ENCODE peak calls at places on chromosomes 3 and 15, in six cellular contexts. A, Q, K, N, F and U are unnamed samples.

GRCh38 chr3:39141211-39141995 is 12.0 kb downstream of the CSRNP1 start:
- DNase-seq in A (no peak), Q (no peak), K (peak; percentile 45), N (peak; percentile 31), F (no peak), U (no peak)

GRCh38 chr3:175338775-175339535 is 479.8 kb downstream of the NAALADL2 start:
- DNase-seq in A (no peak), Q (no peak), K (peak; percentile 91), N (no peak), F (peak; percentile 9), U (no peak)

GRCh38 chr3:188700497-188700896 is 471.3 kb upstream of the TPRG1 start:
- DNase-seq in A (no peak), Q (no peak), K (no peak), N (no peak), F (no peak), U (no peak)

GRCh38 chr15:41809121-41809520 is 18.8 kb upstream of the JMJD7 start:
- DNase-seq in A (no peak), Q (no peak), K (no peak), N (no peak), F (no peak), U (no peak)

GRCh38 chr3:58356054-58356453 is 23.4 kb downstream of the PXK start:
- DNase-seq in A (no peak), Q (no peak), K (no peak), N (no peak), F (no peak), U (peak; percentile 51)

GRCh38 chr3:113690482-113690881 is 6.0 kb downstream of the USF3 start:
- DNase-seq in A (no peak), Q (no peak), K (no peak), N (no peak), F (no peak), U (no peak)

GRCh38 chr15:40250304-40250656 is 11.4 kb downstream of the PAK6 start:
- DNase-seq in A (no peak), Q (no peak), K (no peak), N (no peak), F (no peak), U (no peak)

GRCh38 chr3:147099076-147099475 is 307.3 kb downstream of the ZIC4 start:
- DNase-seq in A (no peak), Q (no peak), K (peak; percentile 37), N (no peak), F (no peak), U (no peak)

GRCh38 chr3:187880438-187880837 is 135.2 kb upstream of the BCL6 start:
- DNase-seq in A (no peak), Q (no peak), K (peak; percentile 35), N (no peak), F (no peak), U (no peak)

GRCh38 chr3:77377717-77378116 is 337.8 kb downstream of the ROBO2 start:
- DNase-seq in A (no peak), Q (no peak), K (no peak), N (no peak), F (no peak), U (no peak)